ENCODE peak calls at places on chromosome 17, in five cellular contexts. R is neuronal stem cell, A is fibroblast of lung, X is kidney, P is IMR-90. Y is an unnamed sample.

GRCh38 chr17:61519754-61520440 is 67.7 kb downstream of the TBX4 start:
- DNase-seq in R (no peak), P (peak), A (no peak), X (no peak), Y (no peak)

GRCh38 chr17:12229315-12229714 is 208.6 kb downstream of the MAP2K4 start:
- DNase-seq in P (no peak), X (no peak), A (no peak), R (no peak), Y (no peak)

GRCh38 chr17:16301963-16302855 is 51.1 kb downstream of the CENPV start:
- DNase-seq in A (peak), R (no peak), X (no peak), P (peak), Y (no peak)

GRCh38 chr17:31596382-31597323 is 205.2 kb downstream of the RAB11FIP4 start:
- DNase-seq in X (peak), P (peak), A (peak), R (no peak), Y (peak)

GRCh38 chr17:64694207-64694606 is 32.1 kb upstream of the SMURF2 start:
- DNase-seq in R (no peak), X (no peak), A (peak), P (peak), Y (peak)

GRCh38 chr17:78081551-78081950 is 47.0 kb downstream of the TMC6 start:
- DNase-seq in R (no peak), A (no peak), X (no peak), P (no peak), Y (no peak)

GRCh38 chr17:63511331-63511730 is 11.8 kb upstream of the KCNH6 start:
- DNase-seq in R (no peak), P (no peak), A (no peak), X (no peak), Y (no peak)

GRCh38 chr17:58200024-58200633 is 7.6 kb downstream of the EPX start:
- DNase-seq in P (peak), A (peak), R (peak), X (no peak), Y (peak)

GRCh38 chr17:57801044-57801711 is 48.7 kb downstream of the MRPS23 start:
- DNase-seq in A (no peak), R (no peak), P (no peak), X (no peak), Y (no peak)

GRCh38 chr17:28624148-28624547 is 10.2 kb upstream of the RSKR start:
- DNase-seq in X (no peak), R (no peak), P (no peak), A (no peak), Y (no peak)

GRCh38 chr17:79008666-79009387 is 737 bp downstream of the CANT1 start:
- DNase-seq in R (no peak), A (no peak), X (no peak), P (no peak), Y (no peak)

GRCh38 chr17:34307110-34307509 is 12.1 kb upstream of the CCL8 start:
- DNase-seq in A (peak), X (no peak), P (peak), R (no peak), Y (peak)

GRCh38 chr17:29650407-29650806 is 27.7 kb upstream of the CORO6 start:
- DNase-seq in X (no peak), R (no peak), P (no peak), A (no peak), Y (no peak)

GRCh38 chr17:76492989-76493501 is 8.2 kb downstream of the RHBDF2 start:
- DNase-seq in X (peak), R (no peak), A (peak), P (peak), Y (peak)

GRCh38 chr17:27471321-27472269 is 15.3 kb downstream of the KSR1 start:
- DNase-seq in P (peak), A (no peak), R (no peak), X (no peak), Y (no peak)

GRCh38 chr17:79191270-79191934 is 116.8 kb downstream of the ENGASE start:
- DNase-seq in X (no peak), R (no peak), P (no peak), A (no peak), Y (no peak)

GRCh38 chr17:3002538-3003301 is 60.7 kb downstream of the OR1D5 start:
- DNase-seq in R (no peak), A (no peak), X (peak), P (no peak), Y (no peak)

GRCh38 chr17:13113821-13114525 is 96.1 kb upstream of the ELAC2 start:
- DNase-seq in A (no peak), R (no peak), P (no peak), X (no peak), Y (no peak)

GRCh38 chr17:60393840-60394529 is 2.1 kb upstream of the USP32 start:
- DNase-seq in R (no peak), A (no peak), P (no peak), X (peak), Y (no peak)

GRCh38 chr17:35560703-35561102 is at the start of gene SLFN14:
- DNase-seq in A (no peak), P (no peak), R (no peak), X (no peak), Y (no peak)

GRCh38 chr17:56110463-56111138 is 42.7 kb upstream of the ANKFN1 start:
- DNase-seq in R (no peak), A (no peak), X (no peak), P (no peak), Y (no peak)

GRCh38 chr17:29176500-29177351 is 3.5 kb downstream of the MYO18A start:
- DNase-seq in R (peak), X (peak), A (peak), P (peak), Y (peak)

GRCh38 chr17:39927101-39927927 is at the start of the genes LRRC3C and ORMDL3:
- DNase-seq in A (peak), P (peak), R (peak), X (peak), Y (peak)

GRCh38 chr17:27808629-27809028 is 8.3 kb upstream of the NOS2 start:
- DNase-seq in A (no peak), P (no peak), R (no peak), X (no peak), Y (no peak)

GRCh38 chr17:60577147-60577925 is 22.7 kb upstream of the PPM1D start:
- DNase-seq in A (peak), P (peak), R (no peak), X (no peak), Y (peak)

GRCh38 chr17:12739500-12739899 is 49.8 kb upstream of the ARHGAP44 start:
- DNase-seq in P (no peak), R (no peak), A (no peak), X (no peak), Y (no peak)

GRCh38 chr17:19724501-19725420 is 8.4 kb upstream of the SLC47A2 start:
- DNase-seq in X (peak), P (no peak), R (no peak), A (no peak), Y (no peak)

GRCh38 chr17:2796164-2797140 is at the start of gene RAP1GAP2:
- DNase-seq in R (no peak), X (peak), P (no peak), A (no peak), Y (no peak)

GRCh38 chr17:44759096-44759915 is 518 bp downstream of the ADAM11 start:
- DNase-seq in P (no peak), A (no peak), R (no peak), X (peak), Y (peak)

GRCh38 chr17:42119301-42119700 is 1.9 kb downstream of the KAT2A start:
- DNase-seq in R (no peak), P (no peak), X (no peak), A (no peak), Y (no peak)

GRCh38 chr17:63772801-63773271 is 561 bp downstream of the CCDC47 start:
- DNase-seq in R (no peak), X (no peak), A (peak), P (peak), Y (peak)

GRCh38 chr17:43591750-43592562 is 45.8 kb upstream of the ETV4 start:
- DNase-seq in R (no peak), X (peak), P (peak), A (peak), Y (peak)

GRCh38 chr17:32794533-32795246 is 82.2 kb downstream of the MYO1D start:
- DNase-seq in R (no peak), P (no peak), X (no peak), A (no peak), Y (no peak)

GRCh38 chr17:80822700-80823410 is 168.8 kb upstream of the CHMP6 start:
- DNase-seq in X (peak), A (no peak), P (no peak), R (no peak), Y (no peak)

GRCh38 chr17:72724375-72724774 is 368.1 kb downstream of the SLC39A11 start:
- DNase-seq in A (no peak), P (peak), R (no peak), X (no peak), Y (peak)

GRCh38 chr17:13415877-13416416 is 185.8 kb downstream of the HS3ST3A1 start:
- DNase-seq in R (no peak), P (peak), A (peak), X (no peak), Y (peak)

GRCh38 chr17:68291836-68292688 is 767 bp downstream of the ARSG start:
- DNase-seq in P (peak), A (peak), R (peak), X (peak), Y (peak)

GRCh38 chr17:41773190-41773588 is 13.3 kb downstream of the JUP start:
- DNase-seq in A (peak), R (no peak), X (peak), P (peak), Y (peak)

GRCh38 chr17:68398731-68399637 is 58.3 kb downstream of the WIPI1 start:
- DNase-seq in X (no peak), P (peak), A (peak), R (peak), Y (peak)

GRCh38 chr17:57016764-57017116 is 38.8 kb downstream of the SCPEP1 start:
- DNase-seq in A (peak), R (no peak), X (no peak), P (peak), Y (no peak)

GRCh38 chr17:66789961-66790421 is 44.9 kb upstream of the CACNG5 start:
- DNase-seq in X (no peak), P (peak), R (no peak), A (no peak), Y (no peak)

GRCh38 chr17:66791337-66791736 is 43.6 kb upstream of the CACNG5 start:
- DNase-seq in X (no peak), P (no peak), A (no peak), R (no peak), Y (no peak)

GRCh38 chr17:66787914-66788313 is 47.0 kb upstream of the CACNG5 start:
- DNase-seq in X (no peak), R (no peak), P (no peak), A (no peak), Y (no peak)

GRCh38 chr17:66789093-66789492 is 45.8 kb upstream of the CACNG5 start:
- DNase-seq in A (no peak), X (no peak), P (no peak), R (no peak), Y (no peak)

DNA sequence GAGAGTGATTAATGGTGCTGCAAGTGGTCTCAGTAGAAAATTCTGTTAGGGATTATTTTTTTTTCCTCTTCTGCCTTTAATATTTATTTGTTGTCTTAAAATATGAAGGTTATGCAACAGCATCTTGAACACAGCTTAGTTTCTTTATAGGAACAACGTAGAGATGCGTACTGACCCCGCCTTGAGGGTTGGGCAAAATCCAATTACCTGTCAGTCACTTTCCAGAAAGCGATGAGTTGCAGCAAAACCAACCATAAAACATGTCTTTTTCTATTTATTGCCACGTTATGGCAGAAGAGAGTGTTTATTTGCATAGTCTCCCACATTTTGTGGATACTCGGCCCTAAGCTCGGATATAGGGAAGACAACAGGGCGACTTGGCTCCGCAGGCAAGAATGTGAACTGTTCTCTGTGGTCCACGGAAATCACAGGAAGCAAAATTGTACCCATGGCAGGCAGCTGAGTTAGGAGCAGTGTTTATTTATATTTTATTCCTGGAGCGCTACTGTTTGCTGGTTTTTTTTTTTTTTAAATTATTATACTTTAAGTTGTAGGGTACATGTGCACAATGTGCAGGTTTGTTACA is 44.3 kb upstream of the CACNG5 start:
- DNase-seq in X (no peak), A (peak), P (no peak), R (no peak), Y (no peak)
- H3K9ac ChIP-seq in X (no peak), A (no peak), P (no peak), R (no peak), Y (no peak)

GRCh38 chr17:332023-332422 is 20.6 kb downstream of the RPH3AL start:
- DNase-seq in X (peak), A (no peak), R (no peak), P (no peak), Y (no peak)

GRCh38 chr17:333626-334396 is 18.8 kb downstream of the RPH3AL start:
- DNase-seq in R (no peak), X (peak), A (peak), P (peak), Y (peak)

GRCh38 chr17:332558-333322 is 19.9 kb downstream of the RPH3AL start:
- DNase-seq in P (peak), A (no peak), R (no peak), X (peak), Y (peak)

GRCh38 chr17:329794-330420 is 22.7 kb downstream of the RPH3AL start:
- DNase-seq in P (no peak), X (peak), A (no peak), R (no peak), Y (no peak)

DNA sequence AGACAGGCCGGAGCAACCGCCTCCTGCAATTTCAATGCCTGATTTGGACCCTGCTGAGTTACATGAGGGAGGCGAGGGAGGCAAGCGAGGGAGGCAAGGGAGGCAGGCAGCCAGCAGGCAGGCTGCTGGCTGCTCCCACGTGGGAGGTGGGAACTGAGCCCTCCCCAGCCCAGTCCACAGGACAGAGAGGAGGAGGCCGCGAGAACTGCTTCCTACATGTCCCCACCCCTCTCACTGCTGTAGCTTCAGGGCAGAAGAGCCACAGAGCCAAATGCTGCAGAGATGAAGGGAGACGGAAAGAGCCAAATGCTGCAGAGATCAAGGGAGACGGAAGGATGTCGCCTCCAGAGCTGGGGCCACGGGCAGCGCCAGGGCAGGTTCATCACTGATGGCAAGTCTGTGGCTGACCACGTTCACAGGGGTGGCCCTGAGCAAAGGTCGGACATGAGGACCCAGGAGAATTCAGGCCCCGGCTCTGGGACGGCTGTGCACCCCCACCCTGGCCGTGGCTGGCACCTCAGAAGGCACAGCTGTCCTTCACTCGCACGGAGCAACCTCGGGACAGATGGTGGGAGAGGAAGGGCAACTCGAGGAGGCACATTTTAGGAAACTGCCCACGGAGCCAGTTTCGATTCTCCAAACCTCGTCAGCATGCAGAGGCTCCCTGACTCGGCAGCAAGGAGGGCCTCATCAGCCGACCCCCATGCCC is 21.5 kb downstream of the RPH3AL start:
- DNase-seq in A (no peak), P (no peak), X (peak), R (no peak), Y (no peak)
- H3K9ac ChIP-seq in A (no peak), P (no peak), X (no peak), R (no peak), Y (no peak)

DNA sequence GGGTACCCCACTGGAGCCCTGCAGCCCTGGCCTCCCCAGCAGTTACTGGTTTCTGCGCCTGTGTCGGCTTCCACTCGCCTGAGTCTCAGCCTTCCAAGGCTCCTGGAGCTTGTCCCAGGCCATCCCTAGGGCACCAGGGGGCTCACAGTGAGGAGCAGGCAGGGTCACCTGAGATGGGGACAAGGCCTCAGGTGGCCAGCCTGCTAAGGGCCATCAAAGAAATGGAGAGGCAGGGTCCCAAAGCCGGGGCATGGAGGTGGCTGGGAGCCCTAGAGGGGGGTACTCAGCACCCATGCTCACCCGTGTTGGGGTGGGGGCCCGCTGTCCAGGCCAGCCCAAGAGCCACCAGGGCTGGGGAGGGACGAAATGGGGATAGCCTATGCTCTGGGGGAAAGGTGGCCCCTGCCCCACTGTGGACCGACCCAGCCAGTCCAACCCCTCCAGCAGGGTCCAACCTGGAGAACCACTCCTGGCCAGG is 1.3 kb downstream of the FASN start:
- DNase-seq in A (no peak), P (no peak), X (peak), R (no peak), Y (no peak)
- H3K9ac ChIP-seq in A (peak), P (peak), X (peak), R (peak), Y (peak)

GRCh38 chr17:18318122-18318521 is 3.0 kb downstream of the SMCR8 start:
- DNase-seq in X (peak), R (no peak), P (no peak), A (no peak), Y (no peak)
- H3K9ac ChIP-seq in X (no peak), R (no peak), P (no peak), A (no peak), Y (peak)

GRCh38 chr17:37483311-37484039 is 6.2 kb upstream of the DUSP14 start:
- DNase-seq in X (no peak), A (peak), R (no peak), P (peak), Y (peak)
- H3K9ac ChIP-seq in X (no peak), A (peak), R (no peak), P (no peak), Y (no peak)

Y was measured in adipocyte.